ENCODE peak calls at places on chromosomes 13 and 19, in seven cellular contexts. J, W, U, D, F, N and V are unnamed samples.

GRCh38 chr13:39326471-39326870 is 276.5 kb downstream of the LHFPL6 start:
- DNase-seq in U (no peak), J (no peak), D (peak), W (no peak), N (peak), F (no peak), V (no peak)

GRCh38 chr19:2627855-2628254 is 74.6 kb downstream of the GNG7 start:
- DNase-seq in F (no peak), J (no peak), W (peak), U (no peak), N (no peak), D (no peak), V (no peak)

GRCh38 chr19:566403-566802 is 6.0 kb upstream of the BSG start:
- DNase-seq in J (no peak), N (peak), U (no peak), D (peak), W (no peak), F (no peak), V (no peak)

GRCh38 chr13:26923824-26924605 is 163.4 kb upstream of the GPR12 start:
- DNase-seq in F (peak), U (no peak), N (peak), D (peak), W (peak), J (no peak), V (no peak)

GRCh38 chr13:48449656-48450055 is 36.7 kb upstream of the LPAR6 start:
- DNase-seq in D (no peak), W (no peak), N (no peak), U (no peak), J (no peak), F (no peak), V (no peak)

GRCh38 chr19:44658069-44658727 is 13.1 kb upstream of the CEACAM19 start:
- DNase-seq in U (no peak), N (no peak), F (peak), W (peak), D (no peak), J (no peak), V (no peak)

GRCh38 chr13:60398438-60398891 is 1.4 kb downstream of the TDRD3 start:
- DNase-seq in J (no peak), W (peak), N (no peak), U (no peak), D (no peak), F (no peak), V (no peak)

GRCh38 chr13:83221813-83222241 is 660.4 kb downstream of the SLITRK1 start:
- DNase-seq in W (peak), N (peak), F (no peak), U (no peak), J (peak), D (no peak), V (peak)

GRCh38 chr13:101514695-101515275 is 62.3 kb downstream of the ITGBL1 start:
- DNase-seq in N (peak), F (peak), D (peak), J (peak), U (peak), W (peak), V (no peak)

GRCh38 chr19:35868172-35868822 is at the start of gene APLP1:
- DNase-seq in J (no peak), N (peak), W (peak), U (peak), F (peak), D (peak), V (no peak)

GRCh38 chr19:55694656-55695491 is 19.8 kb downstream of the EPN1 start:
- DNase-seq in N (no peak), W (no peak), D (no peak), U (no peak), J (no peak), F (no peak), V (no peak)

DNA sequence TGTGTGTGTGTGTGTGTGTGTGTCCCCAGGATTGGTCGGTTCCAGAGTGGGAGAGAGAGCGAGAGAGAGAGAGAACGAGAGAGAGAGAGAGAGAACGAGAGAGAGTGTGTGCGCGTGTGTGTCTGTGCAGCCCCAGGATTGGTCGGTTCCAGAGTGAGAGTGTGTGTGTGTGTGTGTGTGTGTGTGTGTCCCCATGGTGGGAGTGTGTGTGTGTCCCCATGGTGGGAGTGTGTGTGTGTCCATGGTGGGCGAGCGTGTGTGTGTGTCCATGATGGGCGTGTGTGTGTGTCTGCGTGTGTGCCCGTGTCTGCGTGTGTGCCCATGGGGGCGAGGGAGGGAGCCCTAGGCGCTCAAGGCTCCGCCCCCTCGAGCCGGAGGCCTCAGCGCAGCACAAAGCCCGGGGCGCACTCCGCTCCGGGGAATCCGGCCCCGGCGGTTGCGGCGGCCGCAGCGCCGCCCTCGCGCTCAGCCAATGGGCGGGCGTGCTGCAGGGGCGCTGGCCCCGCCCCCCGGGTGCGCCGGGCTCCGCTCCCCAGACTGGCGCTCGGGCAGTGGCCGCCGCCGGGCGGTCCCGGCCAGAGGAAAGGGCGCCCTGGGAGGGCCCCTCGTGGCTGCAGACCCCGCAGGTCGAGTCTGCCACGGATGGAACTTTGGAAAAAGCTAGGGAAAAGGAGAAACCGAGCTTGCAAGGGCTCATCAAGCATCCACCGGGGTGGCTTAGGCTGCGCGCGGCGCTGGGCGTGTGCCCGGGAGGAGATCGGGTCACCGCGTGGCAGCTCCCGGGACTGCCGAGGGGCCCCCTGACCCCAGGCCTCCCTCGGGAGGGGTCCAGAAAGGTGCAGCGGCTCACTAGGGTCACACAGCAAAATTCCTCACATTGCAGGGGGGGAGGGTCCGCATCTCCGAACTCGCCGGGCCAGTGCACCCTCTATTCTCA is 96.2 kb downstream of the INSR start:
- DNase-seq in D (peak), F (peak), W (peak), U (peak), N (peak), J (peak), V (peak)
- TF ChIP-seq CTCF in D (peak), F (peak), W (no peak), U (peak), N (peak), J (no peak), V (no peak)

DNA sequence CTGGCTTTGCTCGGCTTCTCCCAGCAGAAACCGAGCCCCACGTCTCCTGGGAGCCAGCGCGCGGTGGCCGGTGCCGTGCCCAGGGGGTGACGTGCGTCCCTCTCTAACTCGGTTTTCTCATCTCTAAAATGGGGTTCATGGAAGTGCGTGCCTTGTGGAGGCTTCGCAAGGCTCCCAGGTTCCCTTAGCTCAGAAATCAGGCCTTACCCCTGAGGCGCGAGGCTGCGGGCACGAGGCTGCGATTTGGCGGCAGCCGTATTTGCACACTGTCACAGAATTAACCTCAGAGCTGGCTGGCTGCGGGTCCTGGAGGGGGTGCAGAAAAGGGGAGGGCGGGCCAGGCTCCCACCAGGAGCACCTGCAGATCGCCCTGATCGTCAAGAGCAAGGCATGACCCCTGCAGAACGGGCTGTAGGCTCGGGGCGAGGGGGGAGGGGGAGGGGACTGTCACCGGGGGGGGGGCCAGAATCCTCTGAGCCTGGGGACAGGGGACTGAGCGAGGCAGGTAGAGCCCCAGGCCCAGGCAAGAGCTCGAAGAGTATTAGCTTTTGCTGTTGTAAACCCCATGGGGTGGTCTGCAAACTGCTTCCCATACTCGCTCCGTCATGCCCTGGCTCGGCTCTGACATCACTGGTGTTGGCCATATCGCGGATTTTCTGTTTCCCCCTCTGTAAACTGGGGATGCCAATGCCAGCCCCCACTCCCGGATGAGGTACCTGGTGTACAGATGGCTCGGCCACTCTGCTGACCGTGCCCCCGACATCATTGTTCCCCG is 62.2 kb downstream of the CCNE1 start:
- DNase-seq in J (no peak), W (no peak), U (no peak), F (no peak), D (no peak), N (no peak), V (no peak)
- H3K4me3 ChIP-seq in J (peak), W (no peak), U (peak), F (no peak), D (no peak), N (no peak), V (peak)

GRCh38 chr19:13154911-13155471 is 4.8 kb downstream of the IER2 start:
- DNase-seq in F (peak), J (no peak), D (peak), N (peak), U (peak), W (peak), V (no peak)
- TF ChIP-seq CTCF in F (peak), J (peak), D (no peak), N (peak), U (peak), W (peak), V (peak)

DNA sequence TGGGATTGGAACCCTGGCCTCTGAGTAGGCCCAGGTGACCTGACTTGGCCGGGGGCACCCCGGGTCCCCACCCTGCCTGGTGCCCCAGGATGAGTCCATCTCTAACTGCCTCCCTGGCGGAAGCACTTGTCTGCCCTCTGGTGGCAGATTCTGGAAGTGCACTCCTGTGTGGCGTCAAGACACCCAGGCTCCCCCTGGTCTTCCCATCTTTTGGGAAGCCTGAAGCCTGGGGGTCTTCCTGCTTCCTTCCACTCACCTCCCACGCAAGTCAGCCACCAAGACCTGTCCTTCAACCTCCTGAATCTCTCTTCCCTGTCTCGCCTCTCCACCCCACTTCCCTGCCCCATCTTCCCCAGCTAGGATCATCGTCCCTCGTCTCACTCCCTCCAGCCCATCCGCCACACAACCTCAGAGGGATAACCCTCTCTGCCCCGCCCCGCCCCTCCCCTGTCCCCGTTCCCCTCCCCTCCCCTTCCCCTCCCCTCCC is 7.4 kb downstream of the RABAC1 start:
- DNase-seq in F (peak), N (peak), U (peak), W (peak), J (peak), D (peak), V (no peak)
- H3K4me3 ChIP-seq in F (no peak), N (no peak), U (no peak), W (no peak), J (peak), D (no peak), V (peak)

GRCh38 chr13:71759506-71760225 is 107.3 kb downstream of the DACH1 start:
- DNase-seq in J (no peak), W (no peak), U (no peak), N (no peak), F (no peak), D (no peak), V (no peak)

GRCh38 chr13:71760226-71760591 is 106.8 kb downstream of the DACH1 start:
- DNase-seq in J (no peak), N (no peak), F (no peak), D (no peak), U (no peak), W (no peak), V (no peak)

GRCh38 chr13:71751074-71751473 is 115.9 kb downstream of the DACH1 start:
- DNase-seq in F (no peak), D (no peak), N (no peak), U (no peak), W (no peak), J (no peak), V (no peak)

GRCh38 chr13:71758823-71759222 is 108.2 kb downstream of the DACH1 start:
- DNase-seq in F (peak), W (peak), U (no peak), J (no peak), D (no peak), N (peak), V (no peak)

GRCh38 chr13:71754407-71754974 is 112.5 kb downstream of the DACH1 start:
- DNase-seq in W (no peak), D (peak), J (no peak), F (no peak), N (no peak), U (no peak), V (no peak)
- TF ChIP-seq CTCF in W (peak), D (no peak), J (no peak), F (no peak), N (no peak), U (peak), V (no peak)

GRCh38 chr19:12790628-12791344 is 500 bp upstream of the JUNB start:
- DNase-seq in D (no peak), W (no peak), U (no peak), J (no peak), N (no peak), F (no peak), V (no peak)
- H3K4me3 ChIP-seq in D (no peak), W (peak), U (peak), J (peak), N (peak), F (no peak), V (peak)

GRCh38 chr19:34692541-34692940 is 15.1 kb downstream of the ZNF302 start:
- DNase-seq in U (no peak), F (peak), J (no peak), W (no peak), N (no peak), D (no peak), V (no peak)
- TF ChIP-seq CTCF in U (no peak), F (no peak), J (no peak), W (no peak), N (no peak), D (no peak), V (no peak)

GRCh38 chr19:39499082-39499642 is 415 bp downstream of the DLL3 start:
- DNase-seq in F (no peak), J (no peak), W (peak), D (no peak), N (no peak), U (peak), V (no peak)
- H3K4me3 ChIP-seq in F (no peak), J (no peak), W (no peak), D (no peak), N (no peak), U (no peak), V (no peak)